ENCODE peak calls at places on chromosomes 3 and 15, in ten cellular contexts. V is neural progenitor cell, W is IMR-90, R is AG04450, A is AG09309, Q is left ventricle myocardium inferior, L is fibroblast of mammary gland, Z is sigmoid colon, M is GM23338, H is stomach. C is an unnamed sample.
A peak's percentile ranks its signal among the peaks of the same experiment; 100 is the strongest.

GRCh38 chr15:80984856-80985255 is 4.8 kb downstream of the MESD start:
- DNase-seq in A (no peak), L (peak; percentile 33), V (no peak), Z (no peak), Q (no peak), W (no peak), R (no peak), M (no peak), H (no peak), C (peak; percentile 56)

GRCh38 chr3:39287216-39287858 is 7.5 kb upstream of the CX3CR1 start:
- DNase-seq in H (no peak), V (no peak), R (no peak), L (no peak), W (no peak), Z (no peak), M (no peak), Q (no peak), A (no peak), C (no peak)

GRCh38 chr15:65189102-65189740 is 4.1 kb upstream of the CLPX start:
- DNase-seq in Z (peak; percentile 63), L (peak; percentile 69), W (peak; percentile 67), V (peak; percentile 70), H (no peak), M (peak; percentile 83), Q (no peak), R (no peak), A (no peak), C (peak; percentile 79)

GRCh38 chr3:23726811-23727548 is 78.8 kb upstream of the UBE2E1 start:
- DNase-seq in Q (no peak), A (no peak), Z (no peak), L (no peak), H (no peak), V (no peak), W (no peak), M (no peak), R (no peak), C (peak; percentile 14)

GRCh38 chr3:126914226-126914625 is 68.7 kb upstream of the PLXNA1 start:
- DNase-seq in Q (no peak), A (no peak), M (no peak), R (no peak), W (no peak), Z (no peak), H (no peak), V (no peak), L (no peak), C (no peak)

GRCh38 chr3:52429031-52429430 is 15.9 kb downstream of the SEMA3G start:
- DNase-seq in V (no peak), H (no peak), Z (peak; percentile 48), L (no peak), W (no peak), R (no peak), Q (no peak), A (no peak), M (no peak), C (no peak)

GRCh38 chr15:30953731-30954378 is 37.6 kb downstream of the MTMR10 start:
- DNase-seq in Q (peak; percentile 35), Z (no peak), M (no peak), V (no peak), L (peak; percentile 98), W (peak; percentile 96), H (no peak), R (peak; percentile 74), A (peak; percentile 64), C (peak; percentile 93)

GRCh38 chr15:57345584-57345983 is 30.7 kb upstream of the CGNL1 start:
- DNase-seq in R (no peak), W (no peak), Q (no peak), V (peak; percentile 55), L (no peak), Z (no peak), H (no peak), A (no peak), M (peak; percentile 77), C (peak; percentile 25)

GRCh38 chr3:264394-265156 is 68.0 kb downstream of the CHL1 start:
- DNase-seq in W (peak; percentile 97), L (peak; percentile 99), A (peak; percentile 18), R (peak; percentile 93), H (no peak), M (no peak), Z (no peak), Q (no peak), V (no peak), C (peak; percentile 9)

GRCh38 chr3:178255315-178255714 is 280.9 kb upstream of the KCNMB2 start:
- DNase-seq in H (no peak), Q (no peak), Z (no peak), W (peak; percentile 34), M (no peak), L (peak; percentile 84), R (no peak), V (no peak), A (no peak), C (peak; percentile 48)

GRCh38 chr3:108472011-108472591 is 38.3 kb downstream of the MYH15 start:
- DNase-seq in Q (no peak), W (peak; percentile 95), R (peak; percentile 74), L (peak; percentile 97), Z (no peak), M (no peak), H (no peak), A (peak; percentile 79), V (no peak), C (peak; percentile 86)

GRCh38 chr3:153284282-153284938 is 122.4 kb downstream of the RAP2B start:
- DNase-seq in W (peak; percentile 96), H (no peak), Q (no peak), R (peak; percentile 84), M (no peak), Z (peak; percentile 83), V (no peak), A (peak; percentile 82), L (peak; percentile 92), C (peak; percentile 96)

GRCh38 chr3:48129921-48130320 is 58.3 kb downstream of the CDC25A start:
- DNase-seq in M (no peak), A (peak; percentile 39), H (no peak), Q (no peak), Z (no peak), V (no peak), R (no peak), W (peak; percentile 81), L (peak; percentile 48), C (peak; percentile 36)

GRCh38 chr3:102741105-102741504 is 306.3 kb downstream of the ZPLD1 start:
- DNase-seq in R (no peak), L (no peak), Q (no peak), V (peak; percentile 6), M (peak; percentile 53), W (no peak), H (no peak), Z (no peak), A (no peak), C (no peak)
- TF ChIP-seq CTCF in R (no peak), L (no peak), Q (peak; percentile 38), V (peak; percentile 36), M (peak; percentile 74), W (no peak), H (no peak), Z (no peak), A (no peak), C (no peak)

GRCh38 chr3:71724171-71724453 is 1.1 kb downstream of the EIF4E3 start:
- DNase-seq in Q (no peak), A (no peak), Z (no peak), W (no peak), H (no peak), V (no peak), L (no peak), R (no peak), M (no peak), C (no peak)

GRCh38 chr3:71724584-71725278 is 471 bp downstream of the EIF4E3 start:
- DNase-seq in Z (peak; percentile 73), M (peak; percentile 60), L (no peak), W (no peak), H (peak; percentile 43), R (no peak), A (no peak), Q (peak; percentile 55), V (peak; percentile 63), C (no peak)

GRCh38 chr3:71725279-71725991 is at the start of gene EIF4E3:
- DNase-seq in Z (peak; percentile 70), M (peak; percentile 65), A (no peak), L (peak; percentile 19), Q (peak; percentile 26), R (no peak), W (peak; percentile 4), V (peak; percentile 81), H (peak; percentile 44), C (peak; percentile 17)

GRCh38 chr3:71722693-71723092 is 2.5 kb downstream of the EIF4E3 start:
- DNase-seq in V (no peak), Q (no peak), H (no peak), W (no peak), L (no peak), Z (no peak), R (no peak), A (no peak), M (no peak), C (no peak)

DNA sequence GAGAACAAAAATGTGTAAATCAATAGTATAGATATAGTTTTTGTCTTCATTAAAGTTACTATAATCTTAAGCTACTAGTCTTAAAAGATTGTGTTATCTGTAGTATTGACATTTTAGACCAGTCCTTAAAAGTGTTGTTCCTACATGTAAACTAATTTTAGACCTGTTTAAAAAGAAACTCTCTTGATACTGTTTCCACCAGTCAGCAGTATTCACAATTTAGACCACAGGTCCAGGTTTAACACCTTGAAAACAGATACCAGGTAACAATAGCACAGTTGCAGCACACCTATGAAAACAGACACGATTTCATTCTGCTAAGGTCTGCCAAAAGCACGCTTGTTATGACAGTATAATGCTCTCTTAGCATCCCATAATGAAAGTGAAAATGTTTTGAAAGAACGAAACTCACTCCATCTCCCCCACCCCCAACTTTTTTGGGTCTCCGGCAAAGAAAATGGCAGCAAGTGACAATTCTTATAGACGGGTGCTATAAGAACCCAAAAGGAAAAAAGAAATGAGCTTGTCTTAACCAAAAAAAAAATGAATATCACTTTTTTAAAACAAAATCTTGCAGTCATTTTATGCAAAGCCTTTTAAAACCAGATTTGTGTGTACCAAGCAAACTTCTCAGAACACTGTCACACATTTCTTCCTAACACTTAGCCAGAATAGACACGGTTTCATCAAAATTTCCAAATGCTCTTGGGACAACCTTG is 1.6 kb downstream of the EIF4E3 start:
- DNase-seq in Z (no peak), Q (no peak), A (no peak), M (no peak), R (no peak), H (no peak), V (no peak), W (no peak), L (no peak), C (no peak)
- H3K4me3 ChIP-seq in Z (peak overlapping the region; percentile 65), Q (peak overlapping the region; percentile 74), A (no peak overlapping the region), M (peak overlapping the region; percentile 82), R (no peak overlapping the region), H (peak overlapping the region; percentile 88), V (no peak overlapping the region), W (no peak overlapping the region), L (no peak overlapping the region), C (no peak overlapping the region)

DNA sequence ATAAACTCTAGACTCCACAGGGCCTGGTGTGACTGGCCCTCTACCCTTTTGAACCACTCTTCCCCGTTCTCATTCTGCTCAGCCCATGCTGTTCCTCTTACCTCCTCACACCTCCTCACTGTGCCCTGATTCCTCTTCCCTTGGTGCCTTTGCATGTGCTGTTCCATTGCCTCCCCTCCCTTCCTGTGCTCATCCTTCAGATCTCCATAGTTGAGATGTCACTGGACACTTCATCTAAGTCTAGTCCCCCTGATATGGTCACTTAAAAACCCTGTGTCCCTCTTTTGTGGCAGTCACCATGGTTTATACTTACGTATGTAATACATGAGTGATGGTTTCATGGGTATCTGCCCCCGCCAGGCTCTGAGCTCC is 69.8 kb downstream of the LSM3 start:
- DNase-seq in Z (no peak), R (no peak), A (no peak), Q (no peak), M (no peak), V (no peak), H (no peak), W (no peak), L (no peak), C (no peak)
- TF ChIP-seq CTCF in Z (no peak), R (no peak), A (no peak), Q (no peak), M (no peak), V (no peak), H (no peak), W (no peak), L (no peak), C (no peak)

GRCh38 chr3:185760550-185760949 is 64.3 kb downstream of the IGF2BP2 start:
- DNase-seq in W (no peak), M (no peak), Z (no peak), L (no peak), H (no peak), V (no peak), R (no peak), Q (no peak), A (no peak), C (no peak)
- H3K4me3 ChIP-seq in W (no peak overlapping the region), M (no peak overlapping the region), Z (peak overlapping the region; percentile 18), L (peak overlapping the region; percentile 11), H (no peak overlapping the region), V (no peak overlapping the region), R (peak overlapping the region; percentile 18), Q (peak overlapping the region; percentile 39), A (no peak overlapping the region), C (peak overlapping the region; percentile 2)

C was measured in choroid plexus epithelial cell.